ENCODE peak calls at places on chromosomes 13 and 19, in eight cellular contexts. S is left colon; C is stimulated activated CD4-positive, alpha-beta T cell treated with anti-CD3 and anti-CD28 coated beads, Interleukin-4, amount 100 ng/mL, for 1 hour; N is uterus; T is posterior cingulate gyrus; X is activated naive CD8-positive, alpha-beta T cell treated with anti-CD3 and anti-CD28 coated beads, Interleukin-2, amount 50 U/mL, for 24 hours; L is ELR; G is WTC11. H is an unnamed sample.

GRCh38 chr13:64538711-64539110 is 2691.4 kb downstream of the PCDH9 start:
- DNase-seq in S (no peak), C (no peak), N (no peak), T (no peak), X (no peak), L (peak), G (no peak), H (no peak)

GRCh38 chr19:15195987-15196682 is 4.7 kb downstream of the NOTCH3 start:
- DNase-seq in S (peak), C (peak), N (no peak), T (no peak), X (peak), L (peak), G (peak), H (peak)

GRCh38 chr13:38384171-38384570 is 34.5 kb downstream of the UFM1 start:
- DNase-seq in S (no peak), C (no peak), N (no peak), T (no peak), X (no peak), L (no peak), G (no peak), H (no peak)

GRCh38 chr19:10254244-10254643 is 2.2 kb downstream of the MRPL4 start:
- DNase-seq in S (no peak), C (no peak), N (no peak), T (no peak), X (no peak), L (no peak), G (no peak), H (no peak)

GRCh38 chr13:27728271-27728670 is 64.0 kb upstream of the GSX1 start:
- DNase-seq in S (no peak), C (no peak), N (no peak), T (no peak), X (no peak), L (peak), G (peak), H (no peak)

GRCh38 chr19:14005381-14006084 is 587 bp downstream of the RFX1 start:
- DNase-seq in S (peak), C (peak), N (peak), T (peak), X (peak), L (peak), G (peak), H (peak)

GRCh38 chr19:571127-571974 is 1.0 kb upstream of the BSG start:
- DNase-seq in S (peak), C (no peak), N (no peak), T (no peak), X (peak), L (peak), G (peak), H (peak)

GRCh38 chr13:44230071-44230470 is 143.6 kb upstream of the SERP2 start:
- DNase-seq in S (no peak), C (no peak), N (no peak), T (no peak), X (no peak), L (no peak), G (no peak), H (no peak)

GRCh38 chr13:40206241-40207109 is 460.0 kb downstream of the FOXO1 start:
- DNase-seq in S (no peak), C (peak), N (no peak), T (no peak), X (peak), L (peak), G (no peak), H (no peak)

GRCh38 chr13:109154146-109154545 is 524.7 kb downstream of the MYO16 start:
- DNase-seq in S (no peak), C (no peak), N (no peak), T (no peak), X (no peak), L (no peak), G (no peak), H (no peak)

GRCh38 chr13:30743319-30744055 is 8.1 kb downstream of the ALOX5AP start:
- DNase-seq in S (no peak), C (no peak), N (peak), T (no peak), X (no peak), L (peak), G (no peak), H (peak)

H was measured in LoVo.